ENCODE peak calls at places on chromosomes 7 and 10, in four cellular contexts. E is Jurkat, Clone E6-1; W is kidney glomerular epithelial cell; P is EL. L is an unnamed sample.

GRCh38 chr10:86203162-86203905 is 163.3 kb downstream of the GRID1 start:
- DNase-seq in E (peak), W (peak), P (no peak), L (peak)

GRCh38 chr7:71982847-71983246 is 429.3 kb downstream of the CALN1 start:
- DNase-seq in E (no peak), W (no peak), P (no peak), L (no peak)

GRCh38 chr10:35783305-35783838 is 141.3 kb upstream of the FZD8 start:
- DNase-seq in E (no peak), W (peak), P (no peak), L (peak)

GRCh38 chr10:127020260-127020659 is 115.0 kb downstream of the DOCK1 start:
- DNase-seq in E (no peak), W (no peak), P (no peak), L (no peak)

GRCh38 chr10:21292763-21293517 is 232.5 kb downstream of the SKIDA1 start:
- DNase-seq in E (no peak), W (peak), P (peak), L (peak)

GRCh38 chr7:34596887-34597286 is 61.1 kb upstream of the NPSR1 start:
- DNase-seq in E (no peak), W (no peak), P (peak), L (peak)

GRCh38 chr10:119726291-119727261 is 726 bp downstream of the INPP5F start:
- DNase-seq in E (no peak), W (no peak), P (no peak), L (peak)

GRCh38 chr7:47568569-47568968 is 13.3 kb downstream of the TNS3 start:
- DNase-seq in E (no peak), W (no peak), P (no peak), L (no peak)

GRCh38 chr7:105097619-105098018 is 83.6 kb downstream of the KMT2E start:
- DNase-seq in E (no peak), W (no peak), P (peak), L (no peak)

GRCh38 chr7:7764515-7765138 is 46.2 kb upstream of the RPA3 start:
- DNase-seq in E (peak), W (no peak), P (no peak), L (no peak)

GRCh38 chr10:58102897-58103296 is 164.8 kb downstream of the IPMK start:
- DNase-seq in E (no peak), W (no peak), P (no peak), L (no peak)

GRCh38 chr7:128741491-128741890 is 2.3 kb downstream of the CALU start:
- DNase-seq in E (no peak), W (no peak), P (no peak), L (no peak)

GRCh38 chr10:73553726-73554125 is 37.4 kb downstream of the USP54 start:
- DNase-seq in E (no peak), W (no peak), P (no peak), L (no peak)

GRCh38 chr10:30502266-30503058 is 68.5 kb downstream of the MAP3K8 start:
- DNase-seq in E (peak), W (no peak), P (peak), L (no peak)

GRCh38 chr7:36286241-36286640 is 103.4 kb upstream of the ANLN start:
- DNase-seq in E (peak), W (no peak), P (no peak), L (no peak)

GRCh38 chr7:5077740-5078139 is 32.1 kb downstream of the RBAK start:
- DNase-seq in E (no peak), W (no peak), P (no peak), L (peak)

GRCh38 chr7:4282434-4283223 is 399.5 kb upstream of the FOXK1 start:
- DNase-seq in E (no peak), W (no peak), P (no peak), L (peak)

GRCh38 chr7:86928308-86928707 is 131.1 kb downstream of the ELAPOR2 start:
- DNase-seq in E (no peak), W (no peak), P (no peak), L (no peak)

GRCh38 chr10:69506834-69507643 is 55.8 kb downstream of the TSPAN15 start:
- DNase-seq in E (no peak), W (no peak), P (no peak), L (no peak)

GRCh38 chr7:28956608-28957063 is 1.5 kb downstream of the TRIL start:
- DNase-seq in E (no peak), W (peak), P (peak), L (peak)

GRCh38 chr7:29005829-29006228 is 47.7 kb upstream of the TRIL start:
- DNase-seq in E (no peak), W (no peak), P (peak), L (peak)

GRCh38 chr7:157943561-157943960 is 606.8 kb downstream of the DNAJB6 start:
- DNase-seq in E (no peak), W (no peak), P (no peak), L (no peak)

GRCh38 chr7:46972205-46972604 is 609.7 kb downstream of the TNS3 start:
- DNase-seq in E (no peak), W (peak), P (peak), L (peak)

GRCh38 chr10:16011548-16011947 is 151.2 kb upstream of the MINDY3 start:
- DNase-seq in E (peak), W (no peak), P (no peak), L (no peak)

GRCh38 chr10:52818019-52818418 is 45.4 kb upstream of the MBL2 start:
- DNase-seq in E (peak), W (peak), P (peak), L (peak)

GRCh38 chr7:121126801-121127534 is 138.5 kb downstream of the CPED1 start:
- DNase-seq in E (peak), W (peak), P (peak), L (peak)

GRCh38 chr7:74175270-74175803 is 1.2 kb downstream of the EIF4H start:
- DNase-seq in E (no peak), W (peak), P (no peak), L (no peak)

GRCh38 chr10:60235001-60235400 is 154.7 kb downstream of the ANK3 start:
- DNase-seq in E (no peak), W (peak), P (peak), L (peak)

GRCh38 chr10:104478380-104478779 is 124.7 kb downstream of the CFAP58 start:
- DNase-seq in E (no peak), W (no peak), P (no peak), L (peak)

GRCh38 chr10:178723-179122 is 43.5 kb downstream of the ZMYND11 start:
- DNase-seq in E (no peak), W (no peak), P (no peak), L (no peak)

GRCh38 chr10:128001886-128002285 is 95.0 kb downstream of the PTPRE start:
- DNase-seq in E (no peak), W (no peak), P (no peak), L (no peak)

GRCh38 chr7:66050337-66050957 is 25.2 kb upstream of the ASL start:
- DNase-seq in E (no peak), W (no peak), P (no peak), L (no peak)

GRCh38 chr10:91705948-91706670 is 73.2 kb upstream of the PPP1R3C start:
- DNase-seq in E (no peak), W (no peak), P (no peak), L (no peak)

L was measured in kidney tubule cell.